ENCODE peak calls at places on chromosomes 2 and 18, in five cellular contexts. M is brain microvascular endothelial cell, L is prostate gland, G is bronchial epithelial cell, I is tibial artery. K is an unnamed sample.

GRCh38 chr2:162261032-162261945 is 18.0 kb upstream of the FAP start:
- DNase-seq in L (no peak), M (peak), G (peak), I (peak), K (no peak)

GRCh38 chr18:7273301-7273911 is 42.5 kb downstream of the LRRC30 start:
- DNase-seq in M (peak), G (peak), L (peak), I (peak), K (no peak)

GRCh38 chr2:70790079-70790963 is at the start of gene FIGLA:
- DNase-seq in I (no peak), G (no peak), L (no peak), M (no peak), K (no peak)

GRCh38 chr2:41038408-41038807 is 586.5 kb upstream of the SLC8A1 start:
- DNase-seq in I (no peak), L (no peak), G (peak), M (peak), K (no peak)

GRCh38 chr2:119066272-119066804 is 92.2 kb downstream of the C1QL2 start:
- DNase-seq in M (no peak), I (no peak), G (peak), L (no peak), K (no peak)

GRCh38 chr18:25289040-25289631 is 62.8 kb downstream of the ZNF521 start:
- DNase-seq in M (peak), L (no peak), G (peak), I (no peak), K (peak)

GRCh38 chr2:23220687-23221086 is 164.3 kb upstream of the KLHL29 start:
- DNase-seq in I (no peak), L (no peak), M (no peak), G (peak), K (no peak)

GRCh38 chr2:127145255-127145899 is 38.4 kb upstream of the BIN1 start:
- DNase-seq in M (no peak), L (no peak), I (no peak), G (peak), K (no peak)

GRCh38 chr2:85925216-85925671 is 36.5 kb upstream of the ST3GAL5 start:
- DNase-seq in G (no peak), M (no peak), L (no peak), I (no peak), K (no peak)

GRCh38 chr18:24009651-24010333 is 4.8 kb upstream of the TTC39C start:
- DNase-seq in G (no peak), I (no peak), L (no peak), M (no peak), K (no peak)

GRCh38 chr18:22433960-22434359 is 16.2 kb upstream of the CTAGE1 start:
- DNase-seq in M (peak), I (no peak), G (peak), L (no peak), K (no peak)

GRCh38 chr2:205902041-205902898 is 183.7 kb downstream of the INO80D start:
- DNase-seq in G (peak), I (no peak), L (peak), M (no peak), K (no peak)

GRCh38 chr18:77899972-77900754 is 650.5 kb downstream of the GALR1 start:
- DNase-seq in M (peak), I (no peak), L (no peak), G (peak), K (no peak)

GRCh38 chr2:219087848-219088247 is 27.1 kb upstream of the IHH start:
- DNase-seq in L (no peak), M (no peak), G (no peak), I (no peak), K (no peak)

GRCh38 chr2:30031184-30031583 is 109.8 kb upstream of the ALK start:
- DNase-seq in M (no peak), I (no peak), L (no peak), G (peak), K (no peak)

GRCh38 chr2:240166191-240166590 is 25.7 kb upstream of the OTOS start:
- DNase-seq in G (no peak), M (no peak), I (peak), L (no peak), K (no peak)

GRCh38 chr2:236889081-236889780 is 196.5 kb upstream of the COPS8 start:
- DNase-seq in G (no peak), L (no peak), M (peak), I (no peak), K (no peak)

GRCh38 chr2:112993831-112994230 is 11.4 kb upstream of the IL36A start:
- DNase-seq in M (no peak), I (no peak), G (no peak), L (no peak), K (no peak)

GRCh38 chr2:161416294-161416632 is at the start of gene TBR1:
- DNase-seq in G (peak), M (no peak), L (no peak), I (no peak), K (no peak)

GRCh38 chr18:75249672-75250470 is 39.3 kb downstream of the TSHZ1 start:
- DNase-seq in I (no peak), G (no peak), L (no peak), M (no peak), K (no peak)

GRCh38 chr18:22831441-22831904 is 101.7 kb upstream of the RBBP8 start:
- DNase-seq in I (no peak), M (peak), G (peak), L (no peak), K (no peak)

GRCh38 chr18:6413554-6414117 is 1.1 kb downstream of the L3MBTL4 start:
- DNase-seq in I (no peak), M (no peak), L (no peak), G (no peak), K (no peak)

GRCh38 chr2:235500761-235501662 is 7.2 kb downstream of the AGAP1 start:
- DNase-seq in M (peak), L (no peak), I (no peak), G (peak), K (no peak)

GRCh38 chr2:68088950-68089349 is 26.1 kb upstream of the C1D start:
- DNase-seq in G (no peak), L (no peak), M (no peak), I (no peak), K (no peak)

GRCh38 chr2:219274392-219274921 is 4.7 kb upstream of the DNAJB2 start:
- DNase-seq in L (peak), G (peak), I (no peak), M (peak), K (peak)

GRCh38 chr2:65311596-65311995 is 84.0 kb downstream of the ACTR2 start:
- DNase-seq in M (no peak), L (no peak), G (no peak), I (no peak), K (no peak)

GRCh38 chr2:65311049-65311448 is 83.4 kb downstream of the ACTR2 start:
- DNase-seq in I (no peak), L (no peak), G (no peak), M (no peak), K (no peak)

GRCh38 chr2:65313954-65314256 is 86.3 kb downstream of the ACTR2 start:
- DNase-seq in L (no peak), I (no peak), M (no peak), G (no peak), K (no peak)

GRCh38 chr2:65315042-65315441 is 87.4 kb downstream of the ACTR2 start:
- DNase-seq in I (no peak), G (peak), M (no peak), L (no peak), K (no peak)

DNA sequence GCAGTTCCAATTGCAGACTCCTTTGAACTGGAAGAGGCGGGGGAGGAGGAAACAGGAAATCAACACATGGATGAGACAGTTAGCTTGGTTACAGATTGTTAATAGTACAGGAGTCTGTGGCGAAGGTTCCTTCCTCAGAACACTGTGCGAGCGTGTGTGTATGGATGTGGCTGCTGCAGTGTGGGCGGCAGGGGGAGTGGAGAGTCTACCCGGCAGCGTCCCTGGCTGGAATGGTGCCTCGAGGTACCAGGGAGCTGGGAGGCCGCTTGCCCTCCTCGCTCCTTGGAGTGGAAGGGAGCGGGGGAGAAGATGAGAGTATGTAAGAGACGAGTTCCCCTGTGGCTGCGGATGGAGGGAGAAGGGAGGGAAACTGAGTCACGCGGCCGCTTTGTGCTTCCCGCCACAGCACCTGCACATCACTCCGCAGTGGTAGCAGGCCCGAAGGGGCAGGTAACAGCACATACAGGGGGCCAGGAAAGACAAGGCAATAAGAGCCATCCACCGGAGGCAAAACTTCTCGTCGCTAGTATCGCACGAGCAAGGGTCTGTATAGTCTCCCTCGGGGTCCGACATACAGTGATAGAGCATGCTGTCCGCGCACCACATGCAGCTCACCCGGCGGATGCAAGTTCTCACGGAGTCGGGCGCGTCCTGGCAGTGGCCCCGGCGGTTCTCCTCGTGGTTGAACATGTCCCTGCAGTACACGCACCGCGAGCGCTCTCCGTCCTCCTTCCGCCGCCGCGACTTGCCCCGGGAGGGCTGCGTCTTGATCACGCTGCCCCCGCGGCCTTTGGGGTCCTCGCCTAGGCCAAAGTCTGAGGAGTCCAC is 85.7 kb downstream of the ACTR2 start:
- DNase-seq in L (no peak), M (no peak), G (no peak), I (no peak), K (no peak)
- TF ChIP-seq CTCF in L (no peak), M (no peak), G (no peak), I (no peak), K (no peak)

GRCh38 chr2:11784747-11785610 is 38.5 kb downstream of the LPIN1 start:
- DNase-seq in L (peak), M (peak), I (no peak), G (peak), K (no peak)
- H3K4me3 ChIP-seq in L (peak), M (peak), I (peak), G (no peak), K (peak)

GRCh38 chr2:73907840-73908452 is 15.1 kb downstream of the ACTG2 start:
- DNase-seq in G (peak), L (no peak), I (no peak), M (peak), K (no peak)
- TF ChIP-seq CTCF in G (peak), L (no peak), I (no peak), M (peak), K (peak)

GRCh38 chr18:3872651-3873050 is 422.7 kb downstream of the TGIF1 start:
- DNase-seq in I (no peak), G (no peak), L (no peak), M (no peak), K (no peak)

GRCh38 chr18:3874593-3874992 is 424.6 kb downstream of the TGIF1 start:
- DNase-seq in G (no peak), M (no peak), I (no peak), L (no peak), K (no peak)

GRCh38 chr18:3873211-3873610 is 423.2 kb downstream of the TGIF1 start:
- DNase-seq in G (no peak), M (no peak), L (no peak), I (no peak), K (no peak)

GRCh38 chr18:3875376-3875775 is 425.4 kb downstream of the TGIF1 start:
- DNase-seq in L (no peak), I (no peak), G (no peak), M (no peak), K (no peak)

DNA sequence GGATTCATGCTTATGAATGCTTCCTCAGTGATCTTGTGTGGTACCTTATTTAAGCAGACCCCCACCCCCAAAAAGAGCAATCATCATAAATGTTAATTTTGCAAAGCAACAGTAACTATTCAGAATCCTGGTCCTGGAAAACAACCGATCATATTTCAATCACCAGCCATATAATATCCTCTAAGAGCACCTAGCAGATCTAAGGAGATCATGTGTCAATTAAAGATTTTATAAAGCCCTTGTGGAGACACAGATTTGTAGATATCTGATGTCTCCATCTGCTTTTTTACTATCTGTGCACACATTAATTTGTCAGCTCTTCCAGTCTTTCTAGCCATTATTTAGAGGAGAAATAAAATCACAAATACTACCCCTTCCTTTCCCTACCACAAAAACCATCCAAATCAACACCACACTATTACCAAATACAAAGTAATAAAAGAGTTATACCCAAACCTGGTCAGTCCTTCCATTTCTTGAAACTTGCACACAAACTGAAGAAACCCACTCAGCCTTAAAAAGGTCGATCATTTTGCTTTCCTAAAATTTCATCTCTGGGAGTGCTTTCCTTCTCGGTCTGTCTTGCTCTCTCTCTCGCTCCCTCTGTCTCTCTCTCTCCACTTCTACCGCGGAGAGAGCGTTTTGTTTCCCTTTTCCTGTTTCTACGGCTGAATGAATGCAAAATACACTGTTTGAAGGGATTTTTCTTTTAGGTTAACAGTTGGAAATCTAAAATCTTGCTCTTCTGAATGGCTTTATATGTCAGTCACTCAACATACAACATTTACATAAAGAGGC is 423.9 kb downstream of the TGIF1 start:
- DNase-seq in G (no peak), I (no peak), M (no peak), L (no peak), K (no peak)
- H3K4me3 ChIP-seq in G (no peak), I (peak), M (no peak), L (no peak), K (no peak)

DNA sequence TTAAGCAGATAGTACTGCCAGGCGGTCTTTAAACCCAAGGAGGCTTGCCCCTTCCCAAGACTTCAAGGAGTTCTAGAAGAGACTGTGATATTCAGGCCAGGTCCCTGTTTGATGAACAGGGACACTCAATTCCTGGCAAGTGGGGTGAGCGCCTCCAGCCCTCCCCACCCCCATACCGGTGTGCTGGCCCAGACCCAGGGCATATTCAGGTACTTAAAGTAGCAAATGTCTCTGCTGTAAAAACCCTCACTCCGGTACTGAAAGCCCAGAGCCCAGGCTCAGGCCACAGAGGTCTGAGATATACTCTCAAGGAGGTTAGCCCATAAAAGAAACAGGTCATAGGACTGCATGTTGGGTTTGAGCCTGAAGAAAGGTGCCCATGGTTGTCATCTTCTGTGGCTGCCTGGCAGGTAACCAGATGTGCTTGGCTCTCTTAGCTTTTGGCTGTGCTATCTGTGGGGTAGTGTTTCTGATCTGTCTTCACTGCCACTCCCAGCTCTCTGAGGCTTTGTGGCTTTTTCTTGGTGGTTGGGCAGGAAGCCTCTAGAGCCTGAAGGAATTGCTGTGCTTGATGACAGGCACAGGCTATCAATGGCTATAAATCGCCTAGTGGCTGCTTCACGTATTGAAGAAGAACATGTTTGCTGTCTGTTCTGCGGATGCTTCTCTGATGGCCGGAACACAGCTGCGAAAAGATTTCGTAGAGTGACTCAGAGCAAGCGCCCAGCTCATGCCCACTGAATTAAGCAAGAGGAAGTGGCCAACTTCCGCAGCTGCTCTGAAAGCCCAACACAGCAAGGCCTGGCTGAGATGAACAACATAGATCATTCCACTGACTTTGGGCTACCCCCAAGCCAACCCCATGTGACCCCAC is 63.3 kb upstream of the ALPP start:
- DNase-seq in M (peak), L (peak), G (peak), I (peak), K (peak)
- TF ChIP-seq CTCF in M (peak), L (no peak), G (peak), I (peak), K (peak)

GRCh38 chr18:37612519-37612918 is 46.9 kb upstream of the CELF4 start:
- DNase-seq in M (no peak), L (no peak), I (no peak), G (no peak), K (no peak)

GRCh38 chr18:37607281-37607680 is 41.7 kb upstream of the CELF4 start:
- DNase-seq in G (no peak), M (no peak), L (no peak), I (no peak), K (no peak)

GRCh38 chr18:37612941-37613340 is 47.3 kb upstream of the CELF4 start:
- DNase-seq in M (no peak), G (no peak), I (no peak), L (no peak), K (no peak)

GRCh38 chr18:37611623-37612279 is 46.2 kb upstream of the CELF4 start:
- DNase-seq in L (no peak), I (no peak), G (no peak), M (no peak), K (no peak)

DNA sequence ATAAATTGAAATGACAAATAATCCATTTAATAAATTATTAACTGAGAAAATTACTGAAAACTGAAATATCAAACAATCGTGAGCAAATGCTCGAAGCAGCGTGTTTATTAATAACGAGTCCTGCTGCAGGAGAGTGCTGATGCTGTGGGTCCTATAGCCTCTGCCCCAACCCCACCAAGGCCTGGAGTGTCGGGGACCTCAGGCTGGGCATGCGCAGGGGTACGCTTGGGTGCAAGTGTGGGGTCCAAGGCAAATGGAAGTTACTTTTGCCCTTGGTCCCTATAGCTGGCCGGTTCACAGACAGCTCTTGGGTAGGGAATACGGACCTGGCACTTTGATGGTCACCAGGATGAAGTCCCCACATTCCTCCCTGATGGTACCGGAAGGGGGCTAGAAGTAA is 43.3 kb upstream of the CELF4 start:
- DNase-seq in L (no peak), I (no peak), M (no peak), G (no peak), K (no peak)
- H3K4me3 ChIP-seq in L (no peak), I (no peak), M (no peak), G (no peak), K (no peak)

GRCh38 chr2:233832869-233833812 is 21.2 kb downstream of the HJURP start:
- DNase-seq in M (peak), I (peak), G (peak), L (no peak), K (no peak)
- TF ChIP-seq CTCF in M (peak), I (no peak), G (peak), L (no peak), K (peak)

DNA sequence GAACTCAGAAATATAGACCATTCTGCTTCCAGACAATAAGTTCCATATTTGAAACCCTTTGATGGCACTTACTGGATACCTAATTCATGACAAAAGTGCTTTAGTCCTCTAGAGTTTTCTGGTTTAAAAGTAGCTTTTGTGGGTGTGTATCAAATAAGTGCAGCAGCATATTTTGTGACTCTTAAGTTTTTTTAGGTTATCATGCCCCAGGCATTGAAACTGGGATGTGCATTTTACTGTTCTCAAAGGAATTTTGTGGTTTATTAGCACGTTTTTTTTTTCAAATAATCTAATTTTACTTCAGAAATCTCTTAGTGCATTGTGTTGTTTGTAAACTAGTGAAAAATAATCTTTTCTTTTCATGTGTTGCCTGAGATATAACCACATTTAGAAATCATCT is 1.5 kb downstream of the XRCC5 start:
- DNase-seq in I (no peak), G (no peak), L (no peak), M (no peak), K (no peak)
- H3K4me3 ChIP-seq in I (peak), G (no peak), L (peak), M (peak), K (peak)

K was measured in BJ.